ENCODE peak calls at places on chromosomes 7 and 10, in seven cellular contexts. R is stimulated activated CD4-positive, alpha-beta T cell treated with anti-CD3 and anti-CD28 coated beads, Interleukin-4, amount 100 ng/mL, for 1 hour; V is hypothalamus; A is gastrocnemius medialis; F is right lobe of liver; K is hippocampal formation; Y is activated CD8-positive, alpha-beta memory T cell treated with anti-CD3 and anti-CD28 coated beads for 48 hours. X is an unnamed sample.

GRCh38 chr7:155988421-155988820 is 176.2 kb upstream of the SHH start:
- DNase-seq in R (no peak), V (no peak), A (no peak), F (no peak), K (no peak), Y (no peak), X (no peak)

GRCh38 chr10:29011511-29011910 is 277.4 kb upstream of the LYZL1 start:
- DNase-seq in R (no peak), V (no peak), A (no peak), F (no peak), K (no peak), Y (no peak), X (no peak)

GRCh38 chr7:116582806-116583444 is 58.1 kb downstream of the CAV1 start:
- DNase-seq in R (no peak), V (no peak), A (peak), F (no peak), K (no peak), Y (no peak), X (no peak)

GRCh38 chr7:23347682-23348180 is 48.6 kb downstream of the MALSU1 start:
- DNase-seq in R (no peak), V (no peak), A (no peak), F (no peak), K (no peak), Y (no peak), X (no peak)

GRCh38 chr7:24406053-24406561 is 122.1 kb downstream of the NPY start:
- DNase-seq in R (no peak), V (no peak), A (no peak), F (no peak), K (no peak), Y (no peak), X (no peak)

GRCh38 chr7:140923358-140924006 is 1.2 kb downstream of the BRAF start:
- DNase-seq in R (no peak), V (no peak), A (no peak), F (no peak), K (no peak), Y (no peak), X (no peak)

GRCh38 chr10:117217196-117217761 is 20.0 kb downstream of the KCNK18 start:
- DNase-seq in R (peak), V (no peak), A (no peak), F (no peak), K (no peak), Y (no peak), X (no peak)

GRCh38 chr10:104923501-104923900 is 282.4 kb downstream of the SORCS3 start:
- DNase-seq in R (no peak), V (no peak), A (no peak), F (no peak), K (no peak), Y (no peak), X (no peak)

GRCh38 chr10:87750001-87750651 is 67.9 kb downstream of the ATAD1 start:
- DNase-seq in R (no peak), V (no peak), A (no peak), F (no peak), K (no peak), Y (no peak), X (no peak)

GRCh38 chr10:21526184-21526951 is 886 bp upstream of the SKIDA1 start:
- DNase-seq in R (peak), V (peak), A (peak), F (peak), K (peak), Y (peak), X (peak)

GRCh38 chr7:141355057-141355456 is 196.2 kb upstream of the AGK start:
- DNase-seq in R (no peak), V (no peak), A (no peak), F (no peak), K (peak), Y (no peak), X (no peak)

GRCh38 chr10:120945801-120946302 is 94.7 kb downstream of the WDR11 start:
- DNase-seq in R (no peak), V (no peak), A (no peak), F (no peak), K (peak), Y (no peak), X (no peak)

GRCh38 chr7:12490105-12490688 is 80.3 kb upstream of the SCIN start:
- DNase-seq in R (no peak), V (no peak), A (no peak), F (no peak), K (peak), Y (no peak), X (no peak)

GRCh38 chr7:88818552-88818951 is 23.0 kb upstream of the TEX47 start:
- DNase-seq in R (no peak), V (no peak), A (no peak), F (no peak), K (no peak), Y (no peak), X (no peak)

X was measured in effector memory CD4-positive, alpha-beta T cell.